ENCODE peak calls at places on chromosomes 6 and 20, in eight cellular contexts. M is neuronal stem cell, T is heart right ventricle, G is cardiac muscle cell, Y is prostate gland, V is dorsolateral prefrontal cortex, L is stomach, S is tibial nerve. P is an unnamed sample.

GRCh38 chr6:111788779-111789276 is 84.4 kb downstream of the FYN start:
- DNase-seq in T (no peak), L (no peak), M (peak; percentile 47), G (no peak), Y (no peak), V (no peak), S (no peak), P (no peak)

GRCh38 chr6:112416885-112417284 is 69.8 kb downstream of the RFPL4B start:
- DNase-seq in Y (no peak), L (no peak), M (no peak), G (peak; percentile 18), V (no peak), T (no peak), S (peak; percentile 64), P (no peak)

GRCh38 chr6:25250878-25251277 is 28.3 kb upstream of the CARMIL1 start:
- DNase-seq in T (no peak), V (no peak), L (no peak), G (no peak), Y (no peak), S (no peak), M (no peak), P (peak; percentile 13)

GRCh38 chr6:157629220-157629619 is 193.8 kb upstream of the SNX9 start:
- DNase-seq in G (peak; percentile 49), S (no peak), Y (no peak), M (no peak), T (no peak), V (no peak), L (no peak), P (no peak)

GRCh38 chr6:111201764-111202163 is 114.5 kb downstream of the SLC16A10 start:
- DNase-seq in M (no peak), V (no peak), G (no peak), Y (no peak), T (no peak), L (no peak), S (no peak), P (no peak)

GRCh38 chr20:48096957-48097890 is 311.9 kb upstream of the SULF2 start:
- DNase-seq in S (no peak), L (no peak), G (no peak), M (no peak), V (no peak), Y (no peak), T (peak; percentile 20), P (no peak)

GRCh38 chr6:164013480-164014208 is 599.1 kb downstream of the QKI start:
- DNase-seq in Y (no peak), G (peak; percentile 36), L (no peak), T (no peak), V (no peak), M (no peak), S (no peak), P (no peak)

GRCh38 chr20:38343798-38344701 is 2.2 kb upstream of the LBP start:
- DNase-seq in T (no peak), Y (no peak), M (no peak), L (no peak), S (no peak), G (no peak), V (no peak), P (no peak)

GRCh38 chr6:33392168-33392947 is 735 bp downstream of the KIFC1 start:
- DNase-seq in G (peak; percentile 19), V (no peak), L (no peak), M (no peak), S (no peak), T (no peak), Y (no peak), P (no peak)

GRCh38 chr6:90249044-90249443 is 47.6 kb downstream of the BACH2 start:
- DNase-seq in S (no peak), L (no peak), G (no peak), Y (no peak), M (no peak), T (no peak), V (no peak), P (no peak)

GRCh38 chr6:103677290-103677689 is 1182.4 kb downstream of the HACE1 start:
- DNase-seq in G (no peak), M (no peak), S (no peak), L (no peak), Y (no peak), V (no peak), T (no peak), P (no peak)

GRCh38 chr6:83885984-83886383 is 26.5 kb downstream of the CYB5R4 start:
- DNase-seq in M (no peak), S (no peak), T (no peak), G (no peak), L (no peak), Y (no peak), V (no peak), P (no peak)

GRCh38 chr20:59518881-59519706 is 85.2 kb upstream of the PHACTR3 start:
- DNase-seq in T (no peak), L (peak; percentile 37), V (no peak), Y (no peak), G (peak; percentile 61), S (no peak), M (peak; percentile 54), P (no peak)

GRCh38 chr6:90820436-90820835 is 233.6 kb upstream of the MAP3K7 start:
- DNase-seq in Y (no peak), S (no peak), V (no peak), T (no peak), M (no peak), L (no peak), G (no peak), P (no peak)

GRCh38 chr6:113493991-113494390 is 363.2 kb upstream of the MARCKS start:
- DNase-seq in M (no peak), L (no peak), Y (no peak), V (no peak), S (no peak), G (no peak), T (no peak), P (no peak)

GRCh38 chr6:5878792-5879191 is 127.9 kb downstream of the NRN1 start:
- DNase-seq in V (no peak), Y (no peak), G (no peak), T (no peak), S (no peak), M (no peak), L (no peak), P (no peak)

GRCh38 chr6:47288245-47289090 is 21.2 kb downstream of the TNFRSF21 start:
- DNase-seq in S (no peak), G (no peak), V (no peak), L (peak; percentile 54), M (no peak), T (no peak), Y (no peak), P (no peak)

DNA sequence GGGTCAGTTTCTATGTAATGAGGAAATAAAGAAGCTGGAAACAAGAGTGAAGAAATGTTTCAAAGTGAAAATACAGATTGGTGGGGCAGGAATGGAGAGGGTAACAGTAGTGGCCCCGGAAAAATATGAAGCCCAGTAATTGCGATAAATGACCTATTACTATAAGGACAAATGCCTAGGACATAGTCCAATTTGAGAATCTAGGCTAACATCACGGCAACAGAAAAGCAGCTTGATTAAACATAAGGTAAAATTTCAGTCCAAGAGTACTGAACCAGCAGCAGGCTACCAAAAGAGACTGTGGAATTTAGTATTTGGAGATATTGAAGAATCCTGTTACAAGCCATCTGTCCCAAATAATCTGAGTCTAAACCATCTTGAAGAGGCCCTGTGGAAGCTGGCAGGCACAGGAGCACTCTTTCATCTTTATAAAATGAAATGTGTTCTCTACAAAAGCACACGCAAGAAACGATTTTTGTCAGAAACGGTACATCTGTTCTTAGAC is 49.4 kb downstream of the ELOVL5 start:
- DNase-seq in Y (no peak), M (no peak), S (no peak), G (no peak), L (no peak), V (no peak), T (no peak), P (no peak)
- H3K27ac ChIP-seq in Y (no peak overlapping the region), M (no peak overlapping the region), S (peak overlapping the region; percentile 26), G (no peak overlapping the region), L (no peak overlapping the region), V (peak overlapping the region; percentile 87), T (no peak overlapping the region), P (peak overlapping the region; percentile 56)

DNA sequence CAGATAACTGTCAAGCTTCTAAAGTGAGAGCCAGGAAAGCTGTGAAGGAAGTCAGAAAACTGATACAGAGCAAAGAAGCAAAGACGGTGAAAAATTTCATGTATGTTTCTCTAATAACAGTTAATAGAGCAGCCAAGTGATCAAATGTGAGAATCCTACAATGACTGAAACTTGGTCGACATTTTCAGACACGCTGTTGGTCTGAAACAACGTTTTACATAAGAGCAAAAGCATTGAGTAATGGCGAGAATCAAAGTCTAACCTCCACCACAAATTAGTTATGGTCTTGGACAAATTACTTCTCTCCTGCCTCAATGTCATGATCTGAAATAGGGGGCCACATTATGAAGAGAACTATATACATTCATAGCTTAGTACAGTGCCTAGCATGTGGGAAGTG is 3.3 kb downstream of the MKKS start:
- DNase-seq in T (no peak), S (no peak), M (no peak), V (no peak), Y (no peak), L (no peak), G (no peak), P (no peak)
- H3K27ac ChIP-seq in T (no peak overlapping the region), S (no peak overlapping the region), M (no peak overlapping the region), V (no peak overlapping the region), Y (no peak overlapping the region), L (no peak overlapping the region), G (no peak overlapping the region), P (no peak overlapping the region)

GRCh38 chr6:7241160-7241559 is 71.8 kb downstream of the SSR1 start:
- DNase-seq in S (no peak), L (peak; percentile 66), Y (peak; percentile 62), G (no peak), T (no peak), M (no peak), V (no peak), P (no peak)

GRCh38 chr6:7241709-7242645 is 71.0 kb downstream of the SSR1 start:
- DNase-seq in Y (no peak), S (no peak), G (no peak), T (no peak), V (no peak), M (no peak), L (peak; percentile 70), P (no peak)

GRCh38 chr6:7243188-7243942 is 69.6 kb downstream of the SSR1 start:
- DNase-seq in T (no peak), M (peak; percentile 74), L (no peak), V (no peak), G (peak; percentile 75), Y (no peak), S (peak; percentile 79), P (no peak)

GRCh38 chr6:7240351-7240750 is 72.6 kb downstream of the SSR1 start:
- DNase-seq in L (no peak), M (no peak), T (no peak), S (no peak), G (no peak), Y (no peak), V (no peak), P (no peak)

DNA sequence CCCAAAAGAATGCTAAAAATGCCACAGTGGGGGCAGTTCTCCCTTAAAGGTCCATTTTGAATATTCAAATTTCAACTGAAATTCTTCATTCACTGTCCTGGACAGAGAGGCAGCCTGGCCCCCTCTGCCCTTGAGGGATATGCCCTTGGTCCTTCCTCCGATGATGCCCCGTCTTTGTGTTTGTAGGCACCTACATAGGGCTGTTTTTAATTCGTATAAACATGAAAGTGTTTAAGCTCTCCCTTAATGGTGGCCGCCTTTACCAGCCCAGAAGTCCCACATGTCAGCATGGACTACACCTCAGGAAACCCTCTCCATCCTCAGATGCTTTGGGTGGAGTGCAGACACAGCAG is 70.2 kb downstream of the SSR1 start:
- DNase-seq in V (no peak), T (no peak), S (no peak), Y (no peak), G (no peak), L (no peak), M (no peak), P (no peak)
- H3K27ac ChIP-seq in V (no peak overlapping the region), T (no peak overlapping the region), S (peak overlapping the region; percentile 70), Y (peak overlapping the region; percentile 85), G (peak overlapping the region; percentile 31), L (peak overlapping the region; percentile 73), M (no peak overlapping the region), P (no peak overlapping the region)

GRCh38 chr20:33827109-33827508 is 16.0 kb downstream of the CHMP4B start:
- DNase-seq in L (no peak), M (no peak), S (no peak), T (no peak), V (no peak), Y (no peak), G (no peak), P (no peak)
- H3K27ac ChIP-seq in L (no peak overlapping the region), M (no peak overlapping the region), S (no peak overlapping the region), T (no peak overlapping the region), V (no peak overlapping the region), Y (peak overlapping the region; percentile 86), G (peak overlapping the region; percentile 58), P (no peak overlapping the region)

P was measured in caudate nucleus.